ENCODE peak calls at places on chromosomes 4 and X, in six cellular contexts. B is BE2C, Z is heart right ventricle, M is cardiac muscle cell, I is epithelial cell of esophagus, Q is foreskin fibroblast. K is an unnamed sample.
A peak's percentile ranks its signal among the peaks of the same experiment; 100 is the strongest.

GRCh38 chr4:15469402-15470148 is at the start of gene CC2D2A:
- DNase-seq in B (no peak), Z (no peak), M (peak; percentile 65), I (peak; percentile 44), Q (peak; percentile 79), K (no peak)

GRCh38 chr4:36163198-36163597 is 81.1 kb downstream of the ARAP2 start:
- DNase-seq in B (no peak), Z (no peak), M (no peak), I (no peak), Q (no peak), K (no peak)

GRCh38 chrX:115560978-115561604 is at the start of gene PLS3:
- DNase-seq in B (peak; percentile 88), Z (peak; percentile 89), M (peak; percentile 94), I (peak; percentile 79), Q (peak; percentile 91), K (no peak)

GRCh38 chr4:82484987-82485783 is 54.8 kb downstream of the ENOPH1 start:
- DNase-seq in B (no peak), Z (peak; percentile 20), M (no peak), I (no peak), Q (peak; percentile 13), K (no peak)

GRCh38 chr4:175444512-175444911 is 367.6 kb downstream of the GPM6A start:
- DNase-seq in B (no peak), Z (no peak), M (no peak), I (peak; percentile 27), Q (no peak), K (no peak)

GRCh38 chrX:104205548-104205947 is 39.3 kb downstream of the FAM199X start:
- DNase-seq in B (no peak), Z (no peak), M (no peak), I (no peak), Q (no peak), K (no peak)

GRCh38 chrX:45850197-45850774 is 649.6 kb upstream of the DIPK2B start:
- DNase-seq in B (no peak), Z (peak; percentile 2), M (peak; percentile 1), I (peak; percentile 41), Q (no peak), K (no peak)

GRCh38 chr4:38150766-38151165 is 190.6 kb downstream of the PTTG2 start:
- DNase-seq in B (no peak), Z (no peak), M (no peak), I (no peak), Q (peak; percentile 90), K (no peak)

GRCh38 chrX:71107762-71108360 is 1.3 kb upstream of the CXorf65 start:
- DNase-seq in B (peak; percentile 61), Z (no peak), M (peak; percentile 57), I (no peak), Q (peak; percentile 7), K (no peak)

GRCh38 chrX:7052541-7052940 is 95.0 kb upstream of the STS start:
- DNase-seq in B (no peak), Z (no peak), M (no peak), I (no peak), Q (no peak), K (no peak)

GRCh38 chr4:10102981-10103330 is 13.6 kb downstream of the WDR1 start:
- DNase-seq in B (no peak), Z (no peak), M (no peak), I (no peak), Q (no peak), K (no peak)

GRCh38 chr4:30802622-30803323 is 82.6 kb downstream of the PCDH7 start:
- DNase-seq in B (peak; percentile 18), Z (no peak), M (no peak), I (peak; percentile 46), Q (peak; percentile 64), K (no peak)

GRCh38 chr4:24511371-24512063 is 72.8 kb downstream of the DHX15 start:
- DNase-seq in B (no peak), Z (no peak), M (no peak), I (no peak), Q (peak; percentile 47), K (no peak)

GRCh38 chr4:7828011-7828720 is 111.5 kb downstream of the AFAP1 start:
- DNase-seq in B (no peak), Z (peak; percentile 90), M (no peak), I (peak; percentile 97), Q (peak; percentile 99), K (no peak)

GRCh38 chr4:18369561-18369960 is 348.0 kb upstream of the LCORL start:
- DNase-seq in B (no peak), Z (no peak), M (no peak), I (no peak), Q (no peak), K (no peak)

GRCh38 chr4:122815248-122815647 is 11.4 kb upstream of the FGF2 start:
- DNase-seq in B (no peak), Z (no peak), M (no peak), I (no peak), Q (no peak), K (no peak)

GRCh38 chr4:153804742-153805141 is 15.9 kb upstream of the SFRP2 start:
- DNase-seq in B (no peak), Z (no peak), M (peak; percentile 24), I (no peak), Q (peak; percentile 60), K (no peak)

GRCh38 chrX:41435708-41436107 is 11.4 kb upstream of the NYX start:
- DNase-seq in B (no peak), Z (no peak), M (no peak), I (no peak), Q (no peak), K (no peak)

GRCh38 chr4:174278467-174278866 is 5.0 kb downstream of the FBXO8 start:
- DNase-seq in B (no peak), Z (no peak), M (no peak), I (no peak), Q (no peak), K (no peak)

GRCh38 chrX:139554991-139555675 is 24.6 kb downstream of the F9 start:
- DNase-seq in B (no peak), Z (no peak), M (no peak), I (no peak), Q (no peak), K (no peak)

GRCh38 chr4:2051086-2051485 is 8.0 kb upstream of the NAT8L start:
- DNase-seq in B (no peak), Z (no peak), M (no peak), I (no peak), Q (no peak), K (no peak)

GRCh38 chr4:28654618-28655017 is 1794.0 kb downstream of the STIM2 start:
- DNase-seq in B (no peak), Z (no peak), M (no peak), I (peak; percentile 60), Q (no peak), K (no peak)

GRCh38 chrX:14964500-14964899 is 91.3 kb downstream of the MOSPD2 start:
- DNase-seq in B (no peak), Z (no peak), M (no peak), I (peak; percentile 4), Q (peak; percentile 22), K (no peak)

GRCh38 chr4:134911941-134912340 is 710.4 kb upstream of the PABPC4L start:
- DNase-seq in B (no peak), Z (no peak), M (no peak), I (no peak), Q (no peak), K (no peak)

GRCh38 chr4:4720671-4721070 is 138.8 kb upstream of the MSX1 start:
- DNase-seq in B (peak; percentile 68), Z (no peak), M (no peak), I (no peak), Q (no peak), K (no peak)

GRCh38 chrX:45266456-45266855 is 65.8 kb upstream of the DIPK2B start:
- DNase-seq in B (no peak), Z (no peak), M (no peak), I (peak; percentile 1), Q (no peak), K (peak; percentile 15)

GRCh38 chr4:185839770-185840169 is 27.8 kb upstream of the SORBS2 start:
- DNase-seq in B (no peak), Z (no peak), M (no peak), I (no peak), Q (peak; percentile 28), K (no peak)

GRCh38 chrX:153651540-153652079 is 4.6 kb downstream of the DUSP9 start:
- DNase-seq in B (no peak), Z (no peak), M (no peak), I (no peak), Q (peak; percentile 15), K (no peak)
- TF ChIP-seq CTCF in B (peak; percentile 47), Z (no peak), M (peak; percentile 18), I (peak; percentile 40), Q (no peak), K (peak; percentile 42)

GRCh38 chrX:13001097-13001496 is 26.2 kb downstream of the TMSB4X start:
- DNase-seq in B (no peak), Z (no peak), M (no peak), I (peak; percentile 56), Q (peak; percentile 8), K (no peak)
- H3K4me3 ChIP-seq in B (no peak overlapping the region), Z (no peak overlapping the region), M (no peak overlapping the region), I (no peak overlapping the region), Q (no peak overlapping the region), K (no peak overlapping the region)

GRCh38 chrX:74231625-74232024 is 72.4 kb upstream of the ZCCHC13 start:
- DNase-seq in B (no peak), Z (no peak), M (no peak), I (peak; percentile 43), Q (no peak), K (no peak)

GRCh38 chrX:74234829-74235228 is 69.2 kb upstream of the ZCCHC13 start:
- DNase-seq in B (no peak), Z (no peak), M (no peak), I (no peak), Q (no peak), K (no peak)

GRCh38 chrX:74230094-74230493 is 73.9 kb upstream of the ZCCHC13 start:
- DNase-seq in B (no peak), Z (no peak), M (no peak), I (no peak), Q (no peak), K (no peak)

GRCh38 chrX:74238771-74239170 is 65.2 kb upstream of the ZCCHC13 start:
- DNase-seq in B (no peak), Z (no peak), M (no peak), I (no peak), Q (no peak), K (no peak)

DNA sequence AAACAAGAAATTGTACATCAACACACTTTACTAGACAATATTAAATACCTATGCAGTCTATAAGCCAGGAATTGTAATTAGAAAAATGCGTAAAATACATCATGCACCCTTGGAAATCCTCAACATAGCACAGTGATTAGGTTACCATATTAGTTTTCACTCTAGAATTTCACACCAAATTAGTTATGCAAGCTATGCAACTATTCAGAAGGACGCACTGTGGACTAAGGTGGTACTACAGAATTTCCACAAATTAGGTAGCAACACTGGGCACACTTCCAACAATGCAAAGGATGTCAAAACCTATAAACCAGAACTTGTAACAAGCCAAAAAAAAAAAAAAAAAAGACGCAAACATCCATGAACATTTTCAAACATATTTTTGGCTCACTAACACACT is 71.1 kb upstream of the ZCCHC13 start:
- DNase-seq in B (peak; percentile 24), Z (no peak), M (no peak), I (peak; percentile 44), Q (peak; percentile 16), K (no peak)
- TF ChIP-seq CTCF in B (no peak), Z (no peak), M (no peak), I (no peak), Q (no peak), K (no peak)

GRCh38 chr4:152454398-152455011 is 81.4 kb downstream of the FBXW7 start:
- DNase-seq in B (no peak), Z (no peak), M (no peak), I (peak; percentile 29), Q (peak; percentile 35), K (peak; percentile 10)
- H3K4me3 ChIP-seq in B (no peak overlapping the region), Z (no peak overlapping the region), M (no peak overlapping the region), I (no peak overlapping the region), Q (no peak overlapping the region), K (no peak overlapping the region)